ENCODE peak calls at places on chromosome 4, in five cellular contexts. R, X, K, B and I are unnamed samples.

GRCh38 chr4:135382280-135382679 is 1180.7 kb upstream of the PABPC4L start:
- DNase-seq in B (no peak), X (no peak), R (peak; percentile 20), K (no peak), I (no peak)

GRCh38 chr4:138981930-138982390 is 33.6 kb upstream of the NOCT start:
- DNase-seq in X (peak; percentile 22), B (peak; percentile 6), K (no peak), R (no peak), I (no peak)

GRCh38 chr4:21885241-21885640 is 63.3 kb downstream of the KCNIP4 start:
- DNase-seq in R (no peak), K (no peak), B (no peak), X (no peak), I (no peak)

GRCh38 chr4:28555851-28556250 is 1695.2 kb downstream of the STIM2 start:
- DNase-seq in R (no peak), B (no peak), X (no peak), K (no peak), I (no peak)

GRCh38 chr4:53490161-53490915 is 100.9 kb downstream of the LNX1 start:
- DNase-seq in B (no peak), K (no peak), X (no peak), R (no peak), I (no peak)

GRCh38 chr4:42673084-42673429 is 16.2 kb upstream of the ATP8A1 start:
- DNase-seq in K (peak; percentile 28), B (no peak), R (no peak), X (no peak), I (peak; percentile 34)

GRCh38 chr4:118989098-118990080 is 100.7 kb downstream of the SYNPO2 start:
- DNase-seq in R (no peak), X (peak; percentile 14), K (no peak), B (no peak), I (peak; percentile 76)

GRCh38 chr4:23324291-23324690 is 565.6 kb downstream of the PPARGC1A start:
- DNase-seq in K (no peak), X (peak; percentile 98), R (no peak), B (no peak), I (peak; percentile 80)

GRCh38 chr4:4919926-4920325 is 60.5 kb downstream of the MSX1 start:
- DNase-seq in X (peak; percentile 4), R (no peak), B (no peak), K (no peak), I (no peak)

GRCh38 chr4:78661923-78662521 is 110.5 kb downstream of the ANXA3 start:
- DNase-seq in K (no peak), B (no peak), R (no peak), X (no peak), I (no peak)

GRCh38 chr4:109611045-109611616 is 51.1 kb downstream of the MCUB start:
- DNase-seq in R (no peak), K (no peak), X (no peak), B (no peak), I (no peak)

GRCh38 chr4:188329526-188329925 is 190.3 kb downstream of the TRIML1 start:
- DNase-seq in B (no peak), K (no peak), X (no peak), R (no peak), I (no peak)

GRCh38 chr4:152651473-152652060 is 28.2 kb downstream of the TMEM154 start:
- DNase-seq in X (no peak), K (no peak), R (no peak), B (no peak), I (no peak)

GRCh38 chr4:10917475-10918103 is 233.0 kb upstream of the CLNK start:
- DNase-seq in R (no peak), B (peak; percentile 43), K (no peak), X (no peak), I (no peak)